ENCODE peak calls at places on chromosomes 4 and X, in ten cellular contexts. F is choroid plexus epithelial cell, W is ovary, M is stomach, L is right atrium auricular region, S is esophagus squamous epithelium, I is AG04449, U is endothelial cell, T is tibial nerve, R is dorsolateral prefrontal cortex. E is an unnamed sample.

GRCh38 chr4:98261291-98262271 is at the start of gene RAP1GDS1:
- DNase-seq in L (peak), T (peak), M (peak), S (peak), U (no peak), R (peak), W (no peak), F (peak), I (no peak), E (no peak)

GRCh38 chr4:10889819-10890218 is 205.3 kb upstream of the CLNK start:
- DNase-seq in S (no peak), I (no peak), M (no peak), U (no peak), T (no peak), W (no peak), R (no peak), F (no peak), L (no peak), E (no peak)

GRCh38 chrX:23062359-23062758 is 62.6 kb downstream of the DDX53 start:
- DNase-seq in T (no peak), I (no peak), W (no peak), S (no peak), R (no peak), L (no peak), F (no peak), M (no peak), U (no peak), E (no peak)

GRCh38 chr4:153113838-153114105 is 90.5 kb upstream of the TRIM2 start:
- DNase-seq in I (no peak), R (no peak), F (no peak), U (no peak), S (no peak), T (no peak), W (no peak), L (peak), M (no peak), E (no peak)

GRCh38 chr4:73281396-73281795 is 22.8 kb upstream of the ANKRD17 start:
- DNase-seq in W (no peak), L (no peak), S (no peak), F (no peak), I (no peak), R (no peak), T (no peak), U (no peak), M (no peak), E (no peak)

GRCh38 chr4:186137193-186137792 is 32.8 kb downstream of the FAM149A start:
- DNase-seq in L (no peak), F (peak), S (no peak), R (no peak), T (no peak), U (no peak), W (no peak), I (no peak), M (no peak), E (no peak)

GRCh38 chr4:182877326-182877883 is 39.8 kb downstream of the DCTD start:
- DNase-seq in M (no peak), W (no peak), I (no peak), L (no peak), U (no peak), F (no peak), R (no peak), S (no peak), T (no peak), E (no peak)

GRCh38 chr4:6121276-6121850 is 79.0 kb downstream of the JAKMIP1 start:
- DNase-seq in R (no peak), T (no peak), W (no peak), S (no peak), I (no peak), L (no peak), F (no peak), U (no peak), M (peak), E (no peak)

DNA sequence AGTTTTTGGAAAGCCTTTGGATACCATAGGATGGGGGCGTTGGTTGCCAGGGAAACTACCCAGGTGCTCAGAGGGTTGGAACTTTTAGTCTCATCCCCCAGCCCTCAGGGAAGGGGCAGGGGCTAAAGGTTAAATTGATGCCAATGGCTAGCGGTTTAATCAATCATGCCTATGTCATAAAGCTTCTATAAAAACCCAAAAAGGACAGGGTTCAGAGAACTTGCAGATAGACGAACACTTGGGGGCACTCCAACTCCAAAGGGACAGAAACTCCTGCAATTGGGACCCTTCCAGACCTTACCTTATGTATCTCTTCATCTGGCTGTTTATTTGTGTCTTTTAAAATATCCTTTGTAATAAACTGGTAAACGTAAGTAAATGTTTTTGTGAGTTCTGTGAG is 30.0 kb upstream of the GPR173 start:
- DNase-seq in R (no peak), M (no peak), F (no peak), L (no peak), U (no peak), W (no peak), I (no peak), S (no peak), T (no peak), E (no peak)
- TF ChIP-seq CTCF in R (no peak), M (no peak), F (peak), L (no peak), U (no peak), W (no peak), I (no peak), S (no peak), T (no peak), E (no peak)

GRCh38 chrX:109890910-109891502 is 111.9 kb upstream of the TMEM164 start:
- DNase-seq in W (peak), L (peak), U (peak), M (peak), I (no peak), T (peak), F (peak), S (no peak), R (peak), E (peak)

GRCh38 chrX:109890300-109890699 is 112.6 kb upstream of the TMEM164 start:
- DNase-seq in F (no peak), S (no peak), W (no peak), L (no peak), M (no peak), T (no peak), I (no peak), U (no peak), R (no peak), E (no peak)

GRCh38 chrX:109880629-109881028 is 122.3 kb upstream of the TMEM164 start:
- DNase-seq in M (no peak), U (no peak), F (no peak), I (no peak), S (no peak), T (no peak), L (no peak), W (no peak), R (no peak), E (no peak)

GRCh38 chrX:109889289-109890006 is 113.5 kb upstream of the TMEM164 start:
- DNase-seq in S (no peak), W (no peak), I (no peak), L (no peak), U (peak), M (no peak), F (peak), T (no peak), R (no peak), E (no peak)

GRCh38 chrX:109886122-109886761 is 116.7 kb upstream of the TMEM164 start:
- DNase-seq in L (no peak), F (peak), M (peak), S (no peak), T (peak), U (peak), W (no peak), R (no peak), I (no peak), E (peak)
- TF ChIP-seq CTCF in L (peak), F (peak), M (peak), S (peak), T (peak), U (peak), W (no peak), R (peak), I (peak), E (peak)

GRCh38 chrX:19627081-19627480 is 111.8 kb upstream of the MAP3K15 start:
- DNase-seq in T (no peak), F (no peak), L (no peak), M (no peak), R (peak), S (no peak), I (no peak), U (no peak), W (no peak), E (no peak)
- TF ChIP-seq CTCF in T (no peak), F (no peak), L (no peak), M (no peak), R (no peak), S (no peak), I (no peak), U (no peak), W (no peak), E (no peak)

DNA sequence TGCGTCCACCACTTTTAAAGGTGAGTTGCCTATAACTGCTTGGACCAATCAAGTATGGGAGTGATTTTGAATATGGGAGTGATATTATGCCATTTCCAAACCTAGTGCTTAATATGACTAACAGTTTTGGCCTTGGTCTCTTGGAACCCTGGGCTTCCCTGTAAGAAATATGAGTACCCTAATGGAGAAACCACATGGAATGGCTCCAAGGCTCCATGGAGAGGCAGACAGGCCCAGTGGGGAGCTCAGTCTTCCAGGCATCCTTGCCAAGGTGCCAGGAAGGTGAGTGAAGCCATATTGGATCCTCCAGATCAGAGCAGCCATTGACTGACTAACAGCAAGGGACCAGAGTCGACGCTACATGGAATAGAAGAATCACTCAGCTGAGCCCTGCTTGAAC is 53.2 kb downstream of the MAML3 start:
- DNase-seq in F (no peak), M (no peak), U (no peak), T (no peak), W (no peak), L (no peak), I (no peak), S (no peak), R (no peak), E (no peak)
- TF ChIP-seq CTCF in F (no peak), M (no peak), U (no peak), T (no peak), W (no peak), L (no peak), I (no peak), S (no peak), R (no peak), E (no peak)

GRCh38 chr4:112282860-112283667 is 2.6 kb downstream of the TIFA start:
- DNase-seq in U (no peak), M (no peak), I (no peak), L (no peak), R (no peak), S (no peak), W (no peak), T (no peak), F (no peak), E (no peak)

GRCh38 chr4:112287258-112287873 is 1.7 kb upstream of the TIFA start:
- DNase-seq in U (no peak), T (no peak), F (no peak), L (no peak), M (no peak), S (no peak), I (no peak), R (no peak), W (no peak), E (no peak)

GRCh38 chr4:112284166-112284565 is 1.5 kb downstream of the TIFA start:
- DNase-seq in T (no peak), W (no peak), M (no peak), S (no peak), I (no peak), F (peak), U (no peak), R (no peak), L (no peak), E (no peak)

GRCh38 chr4:112288455-112288854 is 2.8 kb upstream of the TIFA start:
- DNase-seq in T (no peak), I (no peak), R (no peak), W (no peak), M (no peak), U (no peak), F (no peak), S (no peak), L (no peak), E (no peak)

GRCh38 chr4:112284662-112285411 is 867 bp downstream of the TIFA start:
- DNase-seq in S (no peak), M (no peak), U (no peak), T (no peak), L (no peak), I (no peak), W (peak), R (no peak), F (peak), E (no peak)
- TF ChIP-seq CTCF in S (no peak), M (no peak), U (no peak), T (no peak), L (no peak), I (no peak), W (no peak), R (no peak), F (no peak), E (no peak)

GRCh38 chrX:45601052-45601451 is 400.4 kb upstream of the DIPK2B start:
- DNase-seq in M (no peak), T (no peak), W (no peak), U (no peak), S (no peak), F (no peak), I (no peak), L (no peak), R (no peak), E (no peak)

GRCh38 chrX:45596190-45596808 is 395.6 kb upstream of the DIPK2B start:
- DNase-seq in T (no peak), F (peak), L (no peak), W (no peak), S (no peak), R (no peak), I (no peak), M (no peak), U (no peak), E (no peak)

GRCh38 chrX:45598841-45599240 is 398.2 kb upstream of the DIPK2B start:
- DNase-seq in F (peak), T (no peak), S (no peak), L (no peak), I (peak), M (no peak), W (no peak), U (no peak), R (no peak), E (no peak)

DNA sequence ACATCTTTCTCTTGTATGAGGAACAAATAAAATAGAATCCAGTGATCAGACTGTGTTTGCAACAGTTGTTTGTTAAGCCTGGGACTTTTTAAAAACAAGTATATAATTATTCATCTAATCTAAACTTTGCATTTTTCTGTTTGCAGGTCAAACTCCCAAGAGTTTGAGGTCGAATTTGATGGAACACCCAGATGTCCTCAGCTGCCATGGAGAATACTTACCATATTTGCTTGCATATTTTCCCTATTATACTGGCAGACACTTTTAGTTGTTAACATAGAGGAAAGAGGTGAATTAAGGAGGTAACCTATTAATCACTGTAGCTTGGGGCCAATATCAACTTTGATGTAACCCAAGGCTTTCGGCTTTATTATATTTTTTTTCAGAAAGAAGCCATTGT is 401.5 kb upstream of the DIPK2B start:
- DNase-seq in L (no peak), T (no peak), W (no peak), I (no peak), U (no peak), S (no peak), R (no peak), M (no peak), F (peak), E (no peak)
- TF ChIP-seq CTCF in L (no peak), T (no peak), W (no peak), I (no peak), U (no peak), S (no peak), R (no peak), M (no peak), F (no peak), E (no peak)

GRCh38 chrX:119943185-119943988 is at the start of gene NKAP:
- DNase-seq in W (peak), U (peak), T (peak), M (peak), S (peak), F (peak), R (peak), L (peak), I (peak), E (peak)

GRCh38 chrX:119942831-119943184 is 743 bp downstream of the NKAP start:
- DNase-seq in I (no peak), M (no peak), F (peak), L (no peak), U (no peak), R (no peak), W (no peak), S (no peak), T (no peak), E (no peak)

GRCh38 chrX:119954374-119954773 is 10.8 kb upstream of the NKAP start:
- DNase-seq in U (no peak), I (no peak), F (no peak), W (no peak), M (no peak), L (no peak), T (no peak), R (no peak), S (no peak), E (no peak)

GRCh38 chrX:119945481-119945880 is 1.9 kb upstream of the NKAP start:
- DNase-seq in I (no peak), T (no peak), W (no peak), F (no peak), M (no peak), S (no peak), R (no peak), L (no peak), U (no peak), E (no peak)

GRCh38 chrX:119948381-119948780 is 4.8 kb upstream of the NKAP start:
- DNase-seq in S (no peak), W (no peak), I (no peak), U (no peak), F (peak), T (no peak), M (no peak), R (no peak), L (no peak), E (no peak)
- TF ChIP-seq CTCF in S (no peak), W (no peak), I (no peak), U (no peak), F (peak), T (no peak), M (no peak), R (no peak), L (no peak), E (peak)

GRCh38 chr4:112057479-112057878 is 87.8 kb upstream of the FAM241A start:
- DNase-seq in F (no peak), S (no peak), I (no peak), W (no peak), U (no peak), T (no peak), M (no peak), L (no peak), R (no peak), E (no peak)

GRCh38 chr4:112058433-112058832 is 86.8 kb upstream of the FAM241A start:
- DNase-seq in F (peak), S (no peak), T (no peak), M (no peak), L (no peak), W (no peak), U (no peak), I (no peak), R (no peak), E (no peak)

GRCh38 chr4:112063260-112063659 is 82.0 kb upstream of the FAM241A start:
- DNase-seq in L (no peak), F (peak), I (no peak), M (no peak), S (no peak), W (no peak), T (no peak), U (no peak), R (no peak), E (no peak)

GRCh38 chr4:112061418-112061817 is 83.8 kb upstream of the FAM241A start:
- DNase-seq in S (no peak), M (no peak), I (no peak), L (no peak), U (no peak), W (no peak), R (no peak), T (no peak), F (no peak), E (no peak)

DNA sequence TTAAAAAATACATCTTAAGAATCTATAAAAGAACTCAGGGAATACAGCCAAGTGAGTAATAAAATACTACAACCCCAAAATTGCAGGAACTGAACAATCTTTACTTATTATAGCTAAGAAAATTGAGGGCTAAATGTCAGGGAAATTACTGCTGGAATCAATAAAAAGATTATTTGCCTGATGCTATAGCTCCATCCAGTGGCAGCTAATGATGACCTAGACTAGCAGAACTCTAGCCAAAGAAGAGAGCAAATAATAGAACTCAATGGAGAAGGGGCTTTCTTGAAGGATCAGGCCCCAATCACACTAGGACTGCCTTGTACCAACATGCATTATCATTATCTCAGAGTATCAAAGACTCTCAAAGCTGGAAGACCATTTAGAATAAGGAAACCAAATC is 85.0 kb upstream of the FAM241A start:
- DNase-seq in F (peak), T (no peak), R (no peak), L (no peak), S (no peak), M (no peak), W (no peak), U (peak), I (no peak), E (no peak)
- TF ChIP-seq CTCF in F (peak), T (no peak), R (no peak), L (peak), S (peak), M (no peak), W (no peak), U (peak), I (peak), E (peak)

DNA sequence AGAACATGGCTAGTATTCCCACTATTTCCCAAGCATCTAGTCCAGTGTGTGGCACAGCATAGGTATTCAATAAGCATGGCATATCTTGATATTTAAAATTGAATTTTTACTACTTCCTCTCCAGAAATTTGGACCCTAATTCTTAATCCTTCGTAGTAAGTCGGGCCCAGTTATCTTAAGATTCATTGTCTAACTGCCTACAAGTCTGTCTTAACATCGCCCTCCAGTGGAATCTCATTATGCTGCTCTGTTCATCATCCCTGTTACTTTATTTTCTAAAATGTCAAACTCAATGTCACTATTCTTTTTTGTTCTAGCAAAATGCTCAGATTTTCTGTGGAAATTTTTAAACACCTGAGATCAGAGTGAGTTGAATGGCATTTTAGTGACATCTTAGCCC is 606.2 kb downstream of the KLHL13 start:
- DNase-seq in L (no peak), U (no peak), R (no peak), T (no peak), F (no peak), W (no peak), I (no peak), M (no peak), S (no peak), E (no peak)
- TF ChIP-seq CTCF in L (no peak), U (no peak), R (no peak), T (no peak), F (no peak), W (no peak), I (no peak), M (no peak), S (no peak), E (peak)